ENCODE peak calls at places on chromosomes 12 and 14, in seven cellular contexts. D, H, S, L, B, C and X are unnamed samples. For H3K4me1 and H3K27me3, the result is how much of the 10 kb centered on the place peaks cover.

GRCh38 chr14:58746701-58747100 is 108.9 kb downstream of the DACT1 start:
- DNase-seq in H (no peak), L (no peak), C (no peak), D (no peak), S (no peak), B (no peak), X (no peak)

GRCh38 chr14:20798318-20798717 is 4.3 kb downstream of the RNASE1 start:
- DNase-seq in H (no peak), S (no peak), C (no peak), L (no peak), B (no peak), D (no peak), X (no peak)

GRCh38 chr12:116366456-116366776 is 88.9 kb upstream of the MED13L start:
- DNase-seq in L (no peak), C (no peak), H (no peak), S (no peak), B (no peak), D (no peak), X (no peak)

GRCh38 chr14:105088812-105089745 is 23.8 kb upstream of the GPR132 start:
- DNase-seq in L (no peak), B (no peak), D (no peak), S (no peak), C (no peak), H (peak), X (no peak)

GRCh38 chr12:14621821-14622220 is 54.1 kb upstream of the PLBD1 start:
- DNase-seq in D (no peak), H (no peak), L (no peak), S (no peak), B (no peak), C (no peak), X (no peak)

GRCh38 chr12:114885501-114885900 is 201.5 kb upstream of the TBX3 start:
- DNase-seq in D (no peak), H (no peak), C (no peak), L (no peak), B (no peak), S (no peak), X (no peak)

GRCh38 chr12:77477907-77478533 is 352.7 kb upstream of the NAV3 start:
- DNase-seq in S (no peak), C (no peak), H (no peak), L (no peak), D (no peak), B (no peak), X (no peak)

GRCh38 chr12:64456119-64456518 is 4.2 kb downstream of the TBK1 start:
- DNase-seq in B (no peak), H (no peak), S (no peak), L (no peak), C (no peak), D (no peak), X (no peak)

GRCh38 chr14:32761381-32761968 is 177.2 kb upstream of the NPAS3 start:
- DNase-seq in H (no peak), L (no peak), B (no peak), S (no peak), C (no peak), D (no peak), X (no peak)

GRCh38 chr14:51395361-51395849 is 155.4 kb downstream of the TMX1 start:
- DNase-seq in B (peak), H (peak), C (no peak), L (no peak), D (peak), S (no peak), X (peak)

GRCh38 chr12:101698782-101699347 is 1.4 kb downstream of the CHPT1 start:
- DNase-seq in H (no peak), S (no peak), D (no peak), C (no peak), L (no peak), B (no peak), X (no peak)

GRCh38 chr12:98741229-98741614 is 96.1 kb downstream of the APAF1 start:
- DNase-seq in C (no peak), S (no peak), H (no peak), B (no peak), D (no peak), L (no peak), X (no peak)

GRCh38 chr12:76623929-76624328 is 64.4 kb upstream of the OSBPL8 start:
- DNase-seq in B (no peak), H (no peak), D (no peak), C (no peak), L (no peak), S (no peak), X (no peak)

GRCh38 chr12:116257826-116258225 is 19.7 kb downstream of the MED13L start:
- DNase-seq in H (no peak), S (no peak), B (no peak), L (no peak), D (no peak), C (no peak), X (no peak)

GRCh38 chr14:91417134-91417982 is at the start of gene CCDC88C:
- DNase-seq in L (peak), D (peak), S (peak), H (no peak), C (peak), B (peak), X (no peak)

GRCh38 chr12:53643232-53643992 is 17.2 kb upstream of the ATF7 start:
- DNase-seq in S (no peak), D (no peak), L (no peak), C (no peak), H (no peak), B (no peak), X (no peak)

GRCh38 chr12:53636641-53637040 is 10.5 kb upstream of the ATF7 start:
- DNase-seq in B (no peak), D (peak), S (no peak), C (no peak), H (no peak), L (no peak), X (no peak)

GRCh38 chr12:53638057-53638456 is 11.9 kb upstream of the ATF7 start:
- DNase-seq in B (no peak), L (no peak), D (peak), C (no peak), H (no peak), S (no peak), X (no peak)
- H3K4me1 ChIP-seq in B (under half), L (under half), D (under half), C (under half), H (under half), S (under half), X (under half)

GRCh38 chr12:123076604-123077297 is 74.1 kb downstream of the PITPNM2 start:
- DNase-seq in B (no peak), H (no peak), C (peak), L (no peak), D (no peak), S (no peak), X (no peak)

GRCh38 chr12:123078531-123079123 is 72.3 kb downstream of the PITPNM2 start:
- DNase-seq in H (no peak), S (no peak), C (no peak), L (no peak), B (no peak), D (no peak), X (no peak)

GRCh38 chr12:123077298-123078113 is 73.4 kb downstream of the PITPNM2 start:
- DNase-seq in H (no peak), S (no peak), L (no peak), B (no peak), D (no peak), C (no peak), X (no peak)

GRCh38 chr12:123075591-123076171 is 75.2 kb downstream of the PITPNM2 start:
- DNase-seq in D (peak), B (no peak), H (no peak), L (no peak), S (no peak), C (peak), X (no peak)

DNA sequence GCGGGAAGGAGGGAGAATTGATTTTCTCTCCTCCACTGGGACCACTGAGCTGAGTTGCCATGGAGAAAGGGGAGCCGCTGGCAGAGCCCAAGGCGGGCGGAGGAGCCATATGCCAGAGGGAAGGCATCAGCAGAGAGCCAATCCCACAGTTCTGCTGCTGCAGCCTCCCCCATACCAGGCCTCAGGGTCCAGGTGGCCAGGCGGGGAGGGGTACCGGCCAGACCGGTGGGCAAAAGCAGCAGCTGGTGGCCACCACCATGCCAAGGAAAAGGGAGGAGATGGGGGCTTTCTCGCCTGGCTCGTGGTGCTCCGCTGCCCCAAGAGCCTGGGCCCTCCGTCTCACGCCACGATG is 72.8 kb downstream of the PITPNM2 start:
- DNase-seq in H (no peak), B (no peak), D (no peak), C (no peak), L (no peak), S (no peak), X (no peak)
- H3K4me3 ChIP-seq in H (no peak), B (no peak), D (no peak), C (no peak), L (no peak), S (no peak), X (no peak)

DNA sequence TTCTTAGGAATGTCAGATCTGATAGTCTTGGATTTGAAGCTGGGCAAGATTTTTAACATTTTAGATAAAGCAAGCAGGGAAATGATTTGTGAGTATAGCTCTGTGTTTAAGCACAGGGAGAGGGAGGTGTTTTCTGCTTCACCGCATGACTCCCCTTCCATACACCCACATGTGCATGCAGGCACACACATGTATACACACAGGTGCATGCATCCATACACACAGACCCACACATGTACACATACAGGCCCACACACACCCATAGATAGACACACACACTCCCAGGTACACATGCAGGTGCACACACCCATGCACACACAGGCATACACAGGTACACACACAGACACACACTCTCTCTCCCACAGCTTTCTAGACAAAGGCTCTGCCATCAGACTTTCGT is 1135.6 kb downstream of the BCL11B start:
- DNase-seq in C (no peak), H (no peak), L (no peak), B (no peak), D (no peak), S (no peak), X (no peak)
- H3K27me3 ChIP-seq in C (under half), H (under half), L (under half), B (under half), D (under half), S (under half), X (under half)

GRCh38 chr12:53954694-53955035 is at the start of gene HOXC12:
- DNase-seq in H (no peak), C (no peak), D (no peak), S (no peak), B (no peak), L (no peak), X (no peak)
- H3K4me1 ChIP-seq in H (half or more), C (under half), D (under half), S (under half), B (under half), L (under half), X (under half)

GRCh38 chr12:124920353-124920935 is 6.0 kb upstream of the UBC start:
- DNase-seq in B (no peak), S (no peak), D (peak), C (no peak), L (no peak), H (no peak), X (no peak)
- H3K4me3 ChIP-seq in B (no peak), S (no peak), D (peak), C (peak), L (no peak), H (no peak), X (no peak)

DNA sequence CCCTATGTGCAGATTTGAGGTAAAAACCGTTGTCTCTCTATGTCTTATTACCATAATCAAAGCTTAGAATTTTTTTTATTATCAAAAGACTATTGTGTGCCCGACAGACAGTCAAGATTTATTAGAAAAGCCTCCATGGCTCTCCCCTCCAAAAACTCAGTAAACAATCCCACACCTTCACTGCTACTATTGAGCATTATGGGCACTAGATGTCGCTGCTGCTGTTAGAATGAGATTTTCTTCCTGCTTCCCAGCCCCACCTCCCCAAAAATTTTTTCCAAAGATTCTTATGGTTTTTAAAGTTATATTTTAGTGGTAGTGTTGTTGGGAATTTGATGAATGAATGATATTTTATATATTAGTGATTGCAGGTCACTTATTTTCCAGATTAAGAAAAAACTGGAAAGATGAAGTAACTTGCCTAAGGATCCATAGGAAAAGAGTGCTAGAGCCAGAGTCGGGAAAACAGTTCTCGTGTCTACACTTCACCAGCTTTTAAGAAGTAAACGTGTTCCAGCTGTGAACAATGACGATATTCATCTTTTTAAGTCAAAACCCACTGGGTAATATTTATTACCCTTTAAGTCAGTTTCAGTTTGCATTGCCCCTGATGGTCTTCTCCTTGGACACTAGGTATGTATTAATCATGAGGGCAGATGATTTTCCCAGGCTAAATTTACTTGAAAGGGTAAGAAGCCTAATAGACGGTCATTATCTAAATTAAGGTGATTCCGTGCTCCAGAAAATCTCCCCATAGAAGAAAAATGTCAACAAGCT is 12.2 kb upstream of the FOXG1 start:
- DNase-seq in D (peak), L (no peak), H (no peak), S (peak), B (no peak), C (no peak), X (no peak)
- H3K27me3 ChIP-seq in D (half or more), L (half or more), H (half or more), S (half or more), B (half or more), C (under half), X (under half)

DNA sequence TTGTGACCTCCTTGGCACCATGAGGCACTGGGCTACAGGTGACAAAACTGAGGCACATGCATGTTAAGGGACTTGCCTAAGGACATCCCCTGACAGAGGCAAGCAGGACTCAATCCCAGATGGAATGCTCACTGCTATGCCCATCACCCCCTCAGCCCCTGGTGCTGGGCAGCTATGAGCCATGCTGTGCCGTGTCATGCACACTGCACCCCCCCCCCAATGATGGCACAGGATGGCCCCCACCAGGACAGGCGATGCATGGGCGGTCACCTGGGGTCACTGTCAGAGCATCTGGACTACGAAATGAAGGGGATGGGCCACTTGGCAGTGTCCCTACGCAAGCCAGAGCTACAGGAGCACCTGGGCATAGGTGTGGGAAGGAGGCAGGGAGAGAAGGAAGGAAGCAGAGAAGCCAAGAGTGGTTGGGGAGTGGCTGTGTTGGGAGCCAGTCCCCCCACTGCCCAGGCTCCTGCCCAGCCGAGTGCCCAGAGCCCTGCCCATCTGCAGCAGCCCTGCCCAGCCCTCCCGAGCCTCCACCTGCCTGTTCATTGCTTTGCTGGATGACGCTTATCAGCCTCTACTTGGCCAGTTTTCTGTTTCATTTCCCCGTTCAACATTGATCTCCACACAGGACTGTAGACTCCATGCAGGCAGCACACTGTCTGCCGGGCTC is 84.9 kb upstream of the DIO3 start:
- DNase-seq in H (peak), C (no peak), S (peak), L (peak), D (peak), B (no peak), X (no peak)
- H3K4me1 ChIP-seq in H (under half), C (under half), S (under half), L (under half), D (under half), B (under half), X (under half)

GRCh38 chr12:25384038-25384953 is 133.6 kb upstream of the KRAS start:
- DNase-seq in H (no peak), C (peak), S (no peak), D (peak), B (no peak), L (no peak), X (no peak)
- H3K4me3 ChIP-seq in H (peak), C (peak), S (no peak), D (peak), B (peak), L (peak), X (peak)

GRCh38 chr14:92427096-92427495 is 86.5 kb upstream of the RIN3 start:
- DNase-seq in D (no peak), S (no peak), C (no peak), L (no peak), H (no peak), B (no peak), X (no peak)
- H3K27me3 ChIP-seq in D (under half), S (under half), C (under half), L (under half), H (under half), B (under half), X (under half)

GRCh38 chr12:109723311-109723791 is 9.7 kb downstream of the FAM222A start:
- DNase-seq in L (no peak), D (no peak), C (no peak), B (peak), S (peak), H (no peak), X (no peak)
- H3K4me1 ChIP-seq in L (under half), D (under half), C (under half), B (half or more), S (half or more), H (under half), X (under half)